ENCODE peak calls at places on chromosomes 11 and 22, in seven cellular contexts. M is effector memory CD8-positive, alpha-beta T cell; Q is glutamatergic neuron; T is GM12864; O is hepatic stellate cell; J is effector memory CD4-positive, alpha-beta T cell; C is IMR-90. V is an unnamed sample.
A peak's percentile ranks its signal among the peaks of the same experiment; 100 is the strongest.

GRCh38 chr11:87173185-87174039 is 135.7 kb downstream of the TMEM135 start:
- DNase-seq in M (no peak), Q (no peak), T (no peak), O (peak; percentile 2), J (no peak), C (peak; percentile 63), V (peak; percentile 90)

GRCh38 chr11:125947419-125948277 is 1.8 kb downstream of the VSIG10L2 start:
- DNase-seq in M (no peak), Q (no peak), T (no peak), O (no peak), J (no peak), C (no peak), V (no peak)

GRCh38 chr11:69911310-69912160 is 92.3 kb upstream of the FGF3 start:
- DNase-seq in M (no peak), Q (peak; percentile 19), T (no peak), O (no peak), J (no peak), C (no peak), V (no peak)

GRCh38 chr22:44620129-44620840 is 81.7 kb upstream of the PRR5 start:
- DNase-seq in M (peak; percentile 89), Q (peak; percentile 84), T (peak; percentile 5), O (peak; percentile 68), J (peak; percentile 79), C (peak; percentile 50), V (peak; percentile 84)

GRCh38 chr11:75311858-75312288 is 39.6 kb downstream of the ARRB1 start:
- DNase-seq in M (no peak), Q (peak; percentile 82), T (no peak), O (peak; percentile 96), J (no peak), C (peak; percentile 17), V (no peak)

GRCh38 chr11:2728663-2729332 is 29.0 kb upstream of the KCNQ1OT1 start:
- DNase-seq in M (no peak), Q (no peak), T (no peak), O (no peak), J (no peak), C (no peak), V (no peak)

GRCh38 chr22:17402304-17402703 is 33.0 kb downstream of the CECR2 start:
- DNase-seq in M (no peak), Q (no peak), T (no peak), O (no peak), J (no peak), C (no peak), V (no peak)

GRCh38 chr11:95228081-95228859 is 2.7 kb downstream of the SESN3 start:
- DNase-seq in M (no peak), Q (no peak), T (no peak), O (no peak), J (no peak), C (no peak), V (peak; percentile 38)

GRCh38 chr11:104830080-104830479 is 68.2 kb downstream of the CASP12 start:
- DNase-seq in M (no peak), Q (no peak), T (no peak), O (no peak), J (no peak), C (peak; percentile 72), V (peak; percentile 50)

GRCh38 chr11:77200869-77201268 is 72.8 kb downstream of the MYO7A start:
- DNase-seq in M (no peak), Q (no peak), T (no peak), O (no peak), J (no peak), C (no peak), V (no peak)

GRCh38 chr22:46564084-46564714 is 26.8 kb upstream of the CELSR1 start:
- DNase-seq in M (no peak), Q (no peak), T (no peak), O (peak; percentile 55), J (no peak), C (no peak), V (no peak)

GRCh38 chr22:50236731-50237409 is 8.0 kb downstream of the TUBGCP6 start:
- DNase-seq in M (no peak), Q (peak; percentile 54), T (no peak), O (peak; percentile 45), J (no peak), C (peak; percentile 17), V (peak; percentile 47)

GRCh38 chr11:121881806-121882205 is 234.2 kb downstream of the BLID start:
- DNase-seq in M (no peak), Q (no peak), T (no peak), O (peak; percentile 32), J (no peak), C (peak; percentile 91), V (no peak)

GRCh38 chr11:112612283-112612849 is 348.9 kb upstream of the NCAM1 start:
- DNase-seq in M (no peak), Q (peak; percentile 58), T (no peak), O (no peak), J (no peak), C (no peak), V (no peak)

GRCh38 chr22:27381960-27382742 is 419.4 kb downstream of the MN1 start:
- DNase-seq in M (no peak), Q (no peak), T (no peak), O (no peak), J (no peak), C (no peak), V (no peak)

GRCh38 chr22:31857247-31857646 is 87.1 kb upstream of the YWHAH start:
- DNase-seq in M (no peak), Q (peak; percentile 58), T (no peak), O (no peak), J (no peak), C (no peak), V (no peak)

GRCh38 chr11:14673824-14674432 is 30.3 kb downstream of the PDE3B start:
- DNase-seq in M (no peak), Q (no peak), T (no peak), O (no peak), J (no peak), C (no peak), V (no peak)

GRCh38 chr11:57432017-57432590 is 5.2 kb upstream of the SLC43A3 start:
- DNase-seq in M (no peak), Q (no peak), T (no peak), O (no peak), J (no peak), C (no peak), V (no peak)

GRCh38 chr11:33334627-33335026 is 77.4 kb downstream of the HIPK3 start:
- DNase-seq in M (no peak), Q (no peak), T (no peak), O (no peak), J (no peak), C (no peak), V (no peak)

GRCh38 chr11:22347857-22348496 is 9.8 kb downstream of the SLC17A6 start:
- DNase-seq in M (no peak), Q (no peak), T (no peak), O (no peak), J (no peak), C (no peak), V (no peak)

GRCh38 chr11:2096001-2096918 is 42.9 kb downstream of the IGF2 start:
- DNase-seq in M (no peak), Q (no peak), T (no peak), O (peak; percentile 88), J (no peak), C (peak; percentile 50), V (no peak)

GRCh38 chr11:133134561-133135173 is 397.6 kb downstream of the OPCML start:
- DNase-seq in M (no peak), Q (peak; percentile 80), T (peak; percentile 8), O (peak; percentile 21), J (no peak), C (peak; percentile 4), V (peak; percentile 38)

GRCh38 chr11:45806072-45806933 is 1.4 kb downstream of the SLC35C1 start:
- DNase-seq in M (no peak), Q (no peak), T (no peak), O (no peak), J (no peak), C (no peak), V (peak; percentile 8)

GRCh38 chr11:121035169-121035755 is 11.4 kb downstream of the TBCEL start:
- DNase-seq in M (no peak), Q (no peak), T (no peak), O (no peak), J (no peak), C (no peak), V (no peak)

GRCh38 chr22:46056169-46057041 is 79.4 kb upstream of the WNT7B start:
- DNase-seq in M (no peak), Q (no peak), T (no peak), O (no peak), J (no peak), C (no peak), V (peak; percentile 62)

GRCh38 chr22:19666663-19667593 is 47.4 kb upstream of the SEPTIN5 start:
- DNase-seq in M (no peak), Q (no peak), T (no peak), O (peak; percentile 79), J (no peak), C (peak; percentile 77), V (peak; percentile 94)

GRCh38 chr11:2888266-2888968 is 2.8 kb upstream of the CDKN1C start:
- DNase-seq in M (peak; percentile 89), Q (peak; percentile 98), T (no peak), O (peak; percentile 92), J (peak; percentile 71), C (peak; percentile 84), V (peak; percentile 86)

GRCh38 chr11:2526808-2527381 is 82.1 kb downstream of the KCNQ1 start:
- DNase-seq in M (no peak), Q (peak; percentile 8), T (peak; percentile 22), O (no peak), J (no peak), C (no peak), V (no peak)

GRCh38 chr22:44188986-44189630 is 8.4 kb downstream of the PARVG start:
- DNase-seq in M (no peak), Q (no peak), T (no peak), O (no peak), J (no peak), C (no peak), V (no peak)

GRCh38 chr11:20669833-20670684 is 673 bp downstream of the NELL1 start:
- DNase-seq in M (no peak), Q (peak; percentile 33), T (no peak), O (no peak), J (no peak), C (no peak), V (no peak)

V was measured in lung microvascular endothelial cell.